ENCODE peak calls at places on chromosomes 11 and 22, in ten cellular contexts. N, M, U, B, P, D, S, G, V and W are unnamed samples.

GRCh38 chr11:101686514-101686913 is 102.7 kb upstream of the TRPC6 start:
- DNase-seq in S (peak), N (no peak), D (no peak), V (no peak), P (no peak), U (no peak), B (peak), M (peak), G (no peak), W (no peak)

GRCh38 chr22:40463017-40463631 is 92.7 kb downstream of the SGSM3 start:
- DNase-seq in V (no peak), S (no peak), U (peak), B (no peak), P (peak), D (peak), N (peak), M (no peak), G (no peak), W (no peak)

GRCh38 chr22:42907404-42908081 is 50.5 kb upstream of the ARFGAP3 start:
- DNase-seq in N (no peak), G (peak), S (no peak), U (no peak), D (no peak), B (no peak), V (no peak), M (peak), P (no peak), W (no peak)

GRCh38 chr11:125724125-125724524 is 22.0 kb upstream of the PATE1 start:
- DNase-seq in M (no peak), U (no peak), N (no peak), G (no peak), P (no peak), V (no peak), D (no peak), S (peak), B (peak), W (no peak)

GRCh38 chr22:35380013-35380412 is 883 bp upstream of the HMOX1 start:
- DNase-seq in M (peak), V (no peak), G (no peak), P (no peak), N (peak), U (no peak), D (no peak), S (peak), B (no peak), W (no peak)

GRCh38 chr11:94629741-94630140 is 62.6 kb downstream of the PIWIL4 start:
- DNase-seq in V (no peak), S (no peak), P (no peak), U (no peak), D (no peak), M (no peak), G (no peak), B (peak), N (no peak), W (no peak)

GRCh38 chr11:14041040-14041439 is 78.5 kb downstream of the SPON1 start:
- DNase-seq in P (no peak), M (no peak), U (no peak), G (no peak), V (no peak), N (no peak), B (no peak), S (peak), D (no peak), W (no peak)

GRCh38 chr11:4044971-4045646 is 49.5 kb upstream of the RRM1 start:
- DNase-seq in N (no peak), M (no peak), S (no peak), P (no peak), B (peak), G (peak), V (no peak), D (no peak), U (no peak), W (no peak)

GRCh38 chr11:9092846-9093778 is 1.7 kb upstream of the SCUBE2 start:
- DNase-seq in S (no peak), M (no peak), N (no peak), G (no peak), V (no peak), U (no peak), D (no peak), P (no peak), B (no peak), W (no peak)

GRCh38 chr11:116452447-116452846 is 320.3 kb downstream of the BUD13 start:
- DNase-seq in G (no peak), S (no peak), V (no peak), B (no peak), D (no peak), N (no peak), M (no peak), P (no peak), U (no peak), W (no peak)

GRCh38 chr11:80315263-80315662 is 874.4 kb upstream of the TENM4 start:
- DNase-seq in N (no peak), V (no peak), D (no peak), P (no peak), B (no peak), U (no peak), M (no peak), S (no peak), G (no peak), W (no peak)

GRCh38 chr11:31873115-31873514 is 62.0 kb upstream of the PAX6 start:
- DNase-seq in P (no peak), B (no peak), V (no peak), G (no peak), M (no peak), U (no peak), D (no peak), N (no peak), S (no peak), W (no peak)

GRCh38 chr11:50298182-50298988 is 265.7 kb downstream of the OR4C45 start:
- DNase-seq in B (no peak), V (no peak), U (no peak), P (no peak), M (no peak), G (peak), N (no peak), S (no peak), D (no peak), W (peak)

GRCh38 chr22:45608763-45609180 is 62.9 kb upstream of the ATXN10 start:
- DNase-seq in B (peak), V (no peak), P (no peak), N (no peak), G (peak), D (peak), S (peak), U (no peak), M (peak), W (peak)

GRCh38 chr11:65861533-65862183 is 1.4 kb downstream of the MUS81 start:
- DNase-seq in S (no peak), U (no peak), B (no peak), V (no peak), G (peak), D (no peak), M (no peak), P (peak), N (no peak), W (no peak)

GRCh38 chr11:77090046-77090372 is 12.6 kb upstream of the OMP start:
- DNase-seq in M (no peak), V (no peak), P (no peak), D (no peak), U (no peak), N (no peak), G (peak), S (no peak), B (no peak), W (no peak)

GRCh38 chr11:75554258-75555022 is 7.6 kb upstream of the SERPINH1 start:
- DNase-seq in P (no peak), N (peak), D (no peak), B (peak), V (peak), U (no peak), S (peak), G (peak), M (peak), W (peak)

GRCh38 chr11:128451651-128452470 is 135.5 kb downstream of the ETS1 start:
- DNase-seq in V (peak), D (no peak), M (peak), U (no peak), P (no peak), G (peak), S (peak), B (no peak), N (peak), W (peak)

GRCh38 chr11:64489831-64490441 is 101.1 kb upstream of the SLC22A12 start:
- DNase-seq in M (peak), S (peak), G (no peak), V (peak), B (peak), U (peak), D (peak), N (peak), P (peak), W (peak)

GRCh38 chr11:15493066-15493465 is 378.3 kb downstream of the INSC start:
- DNase-seq in S (peak), B (peak), V (no peak), M (no peak), U (no peak), D (no peak), P (no peak), N (no peak), G (no peak), W (peak)

GRCh38 chr11:19929655-19930054 is 217.0 kb downstream of the NAV2 start:
- DNase-seq in S (peak), D (no peak), P (no peak), G (no peak), V (no peak), N (no peak), M (no peak), U (no peak), B (peak), W (peak)

GRCh38 chr22:43053176-43053575 is 36.0 kb downstream of the TTLL1 start:
- DNase-seq in U (no peak), G (no peak), B (no peak), D (no peak), P (no peak), M (no peak), S (no peak), V (no peak), N (no peak), W (no peak)

GRCh38 chr11:106724293-106724892 is 293.9 kb downstream of the GUCY1A2 start:
- DNase-seq in P (no peak), G (no peak), D (no peak), V (no peak), M (no peak), N (no peak), B (peak), U (no peak), S (peak), W (no peak)

GRCh38 chr11:12430351-12430750 is 53.0 kb downstream of the PARVA start:
- DNase-seq in N (no peak), G (no peak), D (no peak), M (peak), P (no peak), V (no peak), S (peak), U (no peak), B (peak), W (peak)

GRCh38 chr11:637593-638507 is 781 bp downstream of the DRD4 start:
- DNase-seq in G (no peak), M (no peak), V (no peak), B (no peak), U (no peak), D (no peak), P (no peak), S (no peak), N (no peak), W (no peak)

GRCh38 chr11:96385187-96385586 is 4.5 kb downstream of the CCDC82 start:
- DNase-seq in S (no peak), N (no peak), U (no peak), D (no peak), G (no peak), P (no peak), V (no peak), B (no peak), M (no peak), W (no peak)

GRCh38 chr11:5123802-5124521 is 14.2 kb downstream of the OR52A5 start:
- DNase-seq in D (peak), N (peak), S (peak), M (peak), B (peak), U (peak), P (peak), G (peak), V (peak), W (peak)

GRCh38 chr11:15793032-15793996 is 563.0 kb downstream of the SOX6 start:
- DNase-seq in U (no peak), N (no peak), B (peak), D (no peak), P (no peak), G (no peak), M (peak), V (no peak), S (peak), W (peak)

GRCh38 chr11:46338988-46339666 is 8.1 kb upstream of the DGKZ start:
- DNase-seq in D (no peak), U (no peak), M (peak), N (no peak), G (peak), S (no peak), V (no peak), B (no peak), P (no peak), W (no peak)

GRCh38 chr22:32744560-32744959 is 56.9 kb upstream of the TIMP3 start:
- DNase-seq in U (no peak), M (no peak), V (no peak), B (no peak), N (no peak), S (no peak), D (no peak), P (no peak), G (no peak), W (no peak)

GRCh38 chr11:116696381-116696941 is 76.3 kb downstream of the BUD13 start:
- DNase-seq in P (no peak), B (peak), S (no peak), M (no peak), N (peak), D (no peak), V (no peak), G (no peak), U (no peak), W (peak)

GRCh38 chr22:49018601-49019000 is 809.1 kb downstream of the BRD1 start:
- DNase-seq in M (no peak), N (peak), B (no peak), V (no peak), U (no peak), D (no peak), P (no peak), S (no peak), G (no peak), W (no peak)

GRCh38 chr11:70435361-70435760 is 37.0 kb downstream of the CTTN start:
- DNase-seq in V (no peak), U (no peak), B (no peak), G (no peak), S (no peak), N (no peak), D (no peak), M (no peak), P (no peak), W (no peak)

GRCh38 chr22:31244044-31244942 is 32.2 kb downstream of the LIMK2 start:
- DNase-seq in G (no peak), N (no peak), U (no peak), V (no peak), M (peak), P (no peak), S (peak), D (no peak), B (peak), W (peak)

GRCh38 chr11:72155751-72156150 is 20.2 kb downstream of the FOLR3 start:
- DNase-seq in U (no peak), D (no peak), G (no peak), N (no peak), M (no peak), V (no peak), P (no peak), S (no peak), B (no peak), W (no peak)

GRCh38 chr22:30033891-30034290 is 46.4 kb upstream of the HORMAD2 start:
- DNase-seq in N (no peak), D (no peak), V (no peak), S (no peak), G (no peak), U (no peak), P (no peak), B (no peak), M (no peak), W (no peak)

GRCh38 chr11:115927823-115928329 is 423.7 kb upstream of the CADM1 start:
- DNase-seq in P (no peak), D (no peak), V (no peak), N (no peak), S (no peak), B (no peak), G (no peak), M (no peak), U (peak), W (no peak)

GRCh38 chr22:39209756-39210155 is 35.0 kb downstream of the PDGFB start:
- DNase-seq in D (no peak), V (no peak), N (peak), B (no peak), U (no peak), S (no peak), M (no peak), G (no peak), P (no peak), W (no peak)

GRCh38 chr11:66172146-66172545 is 96.3 kb upstream of the RAB1B start:
- DNase-seq in U (no peak), G (no peak), V (no peak), P (peak), M (no peak), N (no peak), S (peak), D (no peak), B (peak), W (peak)